ENCODE peak calls at places on chromosomes 6 and 20, in six cellular contexts. One of them, this sample, is unnamed.

GRCh38 chr6:35905841-35906498 is 14.9 kb downstream of the SRPK1 start:
- DNase-seq in posterior cingulate gyrus: no peak
- DNase-seq in GM19239: no peak
- DNase-seq in pons: no peak
- DNase-seq in astrocyte of the cerebellum: no peak
- DNase-seq in activated T-cell treated with anti-CD3 and anti-CD28 coated beads for 1 hour: no peak
- DNase-seq in this sample: no peak

GRCh38 chr6:159695984-159696383 is 2.9 kb upstream of the SOD2 start:
- DNase-seq in posterior cingulate gyrus: no peak
- DNase-seq in GM19239: no peak
- DNase-seq in pons: no peak
- DNase-seq in astrocyte of the cerebellum: no peak
- DNase-seq in activated T-cell treated with anti-CD3 and anti-CD28 coated beads for 1 hour: no peak
- DNase-seq in this sample: no peak

GRCh38 chr6:157935786-157936185 is 45.9 kb upstream of the SYNJ2 start:
- DNase-seq in posterior cingulate gyrus: no peak
- DNase-seq in GM19239: no peak
- DNase-seq in pons: no peak
- DNase-seq in astrocyte of the cerebellum: no peak
- DNase-seq in activated T-cell treated with anti-CD3 and anti-CD28 coated beads for 1 hour: no peak
- DNase-seq in this sample: no peak

GRCh38 chr6:158411998-158412397 is 99.7 kb downstream of the TULP4 start:
- DNase-seq in posterior cingulate gyrus: no peak
- DNase-seq in GM19239: no peak
- DNase-seq in pons: no peak
- DNase-seq in astrocyte of the cerebellum: no peak
- DNase-seq in activated T-cell treated with anti-CD3 and anti-CD28 coated beads for 1 hour: no peak
- DNase-seq in this sample: no peak

GRCh38 chr20:19071442-19071717 is 141.1 kb upstream of the SLC24A3 start:
- DNase-seq in posterior cingulate gyrus: no peak
- DNase-seq in GM19239: no peak
- DNase-seq in pons: no peak
- DNase-seq in astrocyte of the cerebellum: no peak
- DNase-seq in activated T-cell treated with anti-CD3 and anti-CD28 coated beads for 1 hour: no peak
- DNase-seq in this sample: no peak

GRCh38 chr20:10781526-10781925 is 107.7 kb upstream of the JAG1 start:
- DNase-seq in posterior cingulate gyrus: no peak
- DNase-seq in GM19239: no peak
- DNase-seq in pons: no peak
- DNase-seq in astrocyte of the cerebellum: no peak
- DNase-seq in activated T-cell treated with anti-CD3 and anti-CD28 coated beads for 1 hour: no peak
- DNase-seq in this sample: no peak

GRCh38 chr6:35438378-35438777 is 13.8 kb upstream of the FANCE start:
- DNase-seq in posterior cingulate gyrus: no peak
- DNase-seq in GM19239: no peak
- DNase-seq in pons: no peak
- DNase-seq in astrocyte of the cerebellum: no peak
- DNase-seq in activated T-cell treated with anti-CD3 and anti-CD28 coated beads for 1 hour: no peak
- DNase-seq in this sample: no peak

GRCh38 chr6:36374194-36374593 is 13.3 kb downstream of the ETV7 start:
- DNase-seq in posterior cingulate gyrus: no peak
- DNase-seq in GM19239: no peak
- DNase-seq in pons: no peak
- DNase-seq in astrocyte of the cerebellum: no peak
- DNase-seq in activated T-cell treated with anti-CD3 and anti-CD28 coated beads for 1 hour: no peak
- DNase-seq in this sample: no peak

GRCh38 chr20:47762699-47763098 is 22.6 kb downstream of the SULF2 start:
- DNase-seq in posterior cingulate gyrus: no peak
- DNase-seq in GM19239: no peak
- DNase-seq in pons: peak; percentile 42
- DNase-seq in astrocyte of the cerebellum: no peak
- DNase-seq in activated T-cell treated with anti-CD3 and anti-CD28 coated beads for 1 hour: no peak
- DNase-seq in this sample: no peak

GRCh38 chr20:32849577-32849976 is 9.1 kb upstream of the EFCAB8 start:
- DNase-seq in posterior cingulate gyrus: no peak
- DNase-seq in GM19239: no peak
- DNase-seq in pons: no peak
- DNase-seq in astrocyte of the cerebellum: no peak
- DNase-seq in activated T-cell treated with anti-CD3 and anti-CD28 coated beads for 1 hour: no peak
- DNase-seq in this sample: no peak

GRCh38 chr6:134590449-134590848 is 272.5 kb upstream of the SGK1 start:
- DNase-seq in posterior cingulate gyrus: no peak
- DNase-seq in GM19239: no peak
- DNase-seq in pons: no peak
- DNase-seq in astrocyte of the cerebellum: no peak
- DNase-seq in activated T-cell treated with anti-CD3 and anti-CD28 coated beads for 1 hour: no peak
- DNase-seq in this sample: no peak

GRCh38 chr6:11040134-11040533 is 4.0 kb downstream of the ELOVL2 start:
- DNase-seq in posterior cingulate gyrus: no peak
- DNase-seq in GM19239: no peak
- DNase-seq in pons: no peak
- DNase-seq in astrocyte of the cerebellum: no peak
- DNase-seq in activated T-cell treated with anti-CD3 and anti-CD28 coated beads for 1 hour: no peak
- DNase-seq in this sample: no peak

GRCh38 chr6:166420351-166420750 is 37.6 kb upstream of the MPC1 start:
- DNase-seq in posterior cingulate gyrus: peak; percentile 59
- DNase-seq in GM19239: no peak
- DNase-seq in pons: peak; percentile 93
- DNase-seq in astrocyte of the cerebellum: no peak
- DNase-seq in activated T-cell treated with anti-CD3 and anti-CD28 coated beads for 1 hour: no peak
- DNase-seq in this sample: no peak

This sample was measured in brain pericyte.